ENCODE peak calls at places on chromosomes 2 and 18, in five cellular contexts. E is HTR-8/SVneo; O is T-helper 22 cell; C is smooth muscle cell of the brain vasculature; P is activated effector memory CD4-positive, alpha-beta T cell treated with anti-CD3 and anti-CD28 coated beads, Interleukin-2, amount 50 U/mL, for 16 hours. W is an unnamed sample.

GRCh38 chr2:43059183-43059897 is 167.1 kb downstream of the ZFP36L2 start:
- DNase-seq in E (peak), O (peak), C (no peak), P (peak), W (peak)

GRCh38 chr2:222919841-222920609 is 59.2 kb downstream of the ACSL3 start:
- DNase-seq in E (peak), O (no peak), C (peak), P (no peak), W (peak)

GRCh38 chr2:12428786-12429185 is 287.9 kb upstream of the TRIB2 start:
- DNase-seq in E (no peak), O (no peak), C (peak), P (no peak), W (peak)

GRCh38 chr2:24492283-24493272 is 1.5 kb downstream of the NCOA1 start:
- DNase-seq in E (no peak), O (no peak), C (no peak), P (no peak), W (no peak)

GRCh38 chr18:50128506-50129271 is 66.3 kb downstream of the MYO5B start:
- DNase-seq in E (no peak), O (no peak), C (no peak), P (no peak), W (no peak)

GRCh38 chr2:150234787-150235512 is 252.5 kb downstream of the RND3 start:
- DNase-seq in E (peak), O (no peak), C (no peak), P (no peak), W (peak)

GRCh38 chr18:79583984-79584401 is 95.6 kb upstream of the CTDP1 start:
- DNase-seq in E (no peak), O (no peak), C (no peak), P (peak), W (no peak)

GRCh38 chr2:85181093-85181685 is 48.0 kb downstream of the TCF7L1 start:
- DNase-seq in E (no peak), O (no peak), C (no peak), P (peak), W (no peak)

GRCh38 chr2:230888824-230889400 is 24.2 kb downstream of the ITM2C start:
- DNase-seq in E (no peak), O (no peak), C (no peak), P (no peak), W (no peak)

GRCh38 chr2:219998714-219999227 is 371.3 kb downstream of the SLC4A3 start:
- DNase-seq in E (no peak), O (no peak), C (no peak), P (no peak), W (no peak)

GRCh38 chr2:227238242-227239237 is 74.1 kb downstream of the COL4A3 start:
- DNase-seq in E (peak), O (no peak), C (peak), P (peak), W (peak)

GRCh38 chr2:173272895-173273294 is 81.8 kb upstream of the CDCA7 start:
- DNase-seq in E (no peak), O (no peak), C (no peak), P (no peak), W (no peak)

GRCh38 chr18:60053747-60054304 is 154.0 kb downstream of the PMAIP1 start:
- DNase-seq in E (peak), O (no peak), C (peak), P (no peak), W (peak)

GRCh38 chr2:136242687-136243277 is 124.8 kb upstream of the CXCR4 start:
- DNase-seq in E (no peak), O (peak), C (no peak), P (peak), W (no peak)

GRCh38 chr18:50716902-50717301 is 102.9 kb downstream of the MRO start:
- DNase-seq in E (no peak), O (no peak), C (no peak), P (no peak), W (no peak)

GRCh38 chr2:241315879-241316700 is at the start of gene SEPTIN2:
- DNase-seq in E (peak), O (peak), C (no peak), P (peak), W (peak)

GRCh38 chr2:86333378-86333777 is 4.0 kb downstream of the REEP1 start:
- DNase-seq in E (no peak), O (no peak), C (no peak), P (no peak), W (no peak)

GRCh38 chr2:98634406-98635092 is 26.2 kb downstream of the UNC50 start:
- DNase-seq in E (peak), O (no peak), C (no peak), P (peak), W (peak)

GRCh38 chr2:44730583-44730982 is 210.9 kb upstream of the SIX3 start:
- DNase-seq in E (no peak), O (no peak), C (no peak), P (no peak), W (no peak)

GRCh38 chr2:26590960-26591618 is 50.1 kb downstream of the CIB4 start:
- DNase-seq in E (no peak), O (no peak), C (no peak), P (peak), W (no peak)